ENCODE peak calls at places on chromosome 7, in four cellular contexts. V is Caco-2; D is effector CD4-positive, alpha-beta T cell; Z is spleen. Y is an unnamed sample.
A peak's percentile ranks its signal among the peaks of the same experiment; 100 is the strongest.

GRCh38 chr7:13181221-13181620 is 493.8 kb downstream of the ARL4A start:
- DNase-seq in D (no peak), Z (no peak), V (no peak), Y (no peak)

GRCh38 chr7:157219154-157219553 is 80.4 kb downstream of the UBE3C start:
- DNase-seq in V (no peak), Z (no peak), D (no peak), Y (no peak)

GRCh38 chr7:10802526-10802925 is 171.1 kb upstream of the PHF14 start:
- DNase-seq in V (no peak), Z (no peak), D (no peak), Y (no peak)

GRCh38 chr7:124101173-124101768 is 68.4 kb upstream of the TMEM229A start:
- DNase-seq in D (no peak), V (no peak), Z (no peak), Y (peak; percentile 14)

GRCh38 chr7:49885593-49886285 is 112.3 kb downstream of the VWC2 start:
- DNase-seq in Z (no peak), D (no peak), V (no peak), Y (no peak)

GRCh38 chr7:130141161-130141857 is 63.9 kb downstream of the TMEM209 start:
- DNase-seq in D (peak; percentile 26), Z (peak; percentile 92), V (no peak), Y (no peak)

GRCh38 chr7:47327698-47328391 is 254.1 kb downstream of the TNS3 start:
- DNase-seq in V (no peak), D (no peak), Z (no peak), Y (no peak)

GRCh38 chr7:84746347-84746746 is 440.5 kb downstream of the SEMA3D start:
- DNase-seq in V (peak; percentile 46), Z (no peak), D (no peak), Y (no peak)

GRCh38 chr7:132703742-132704141 is 127.5 kb upstream of the PLXNA4 start:
- DNase-seq in Z (no peak), D (no peak), V (no peak), Y (no peak)

GRCh38 chr7:116740758-116741462 is 68.9 kb downstream of the MET start:
- DNase-seq in Z (no peak), V (no peak), D (no peak), Y (no peak)

GRCh38 chr7:33964417-33965115 is 59.2 kb downstream of the BMPER start:
- DNase-seq in D (no peak), Z (no peak), V (no peak), Y (no peak)

Y was measured in HepG2.